ENCODE peak calls at places on chromosome 15, in four cellular contexts. One of them, this sample, is unnamed.

GRCh38 chr15:58467722-58468436 is 36.1 kb downstream of the LIPC start:
- DNase-seq in Karpas-422: no peak
- DNase-seq in stimulated activated CD4-positive, alpha-beta T cell treated with anti-CD3 and anti-CD28 coated beads, Interleukin-4, amount 100 ng/mL, for 4 hours: no peak
- DNase-seq in NCI-H1694 treated with DMSO at 0.1 percent for 48 hours: no peak
- DNase-seq in this sample: no peak

GRCh38 chr15:64915518-64916227 is 4.0 kb downstream of the ANKDD1A start:
- DNase-seq in NCI-H1694 treated with DMSO at 0.1 percent for 48 hours: no peak
- DNase-seq in stimulated activated CD4-positive, alpha-beta T cell treated with anti-CD3 and anti-CD28 coated beads, Interleukin-4, amount 100 ng/mL, for 4 hours: no peak
- DNase-seq in Karpas-422: no peak
- DNase-seq in this sample: no peak

GRCh38 chr15:93895976-93896770 is 335.2 kb upstream of the MCTP2 start:
- DNase-seq in Karpas-422: no peak
- DNase-seq in NCI-H1694 treated with DMSO at 0.1 percent for 48 hours: no peak
- DNase-seq in stimulated activated CD4-positive, alpha-beta T cell treated with anti-CD3 and anti-CD28 coated beads, Interleukin-4, amount 100 ng/mL, for 4 hours: no peak
- DNase-seq in this sample: no peak

GRCh38 chr15:53586815-53587214 is 172.6 kb downstream of the WDR72 start:
- DNase-seq in NCI-H1694 treated with DMSO at 0.1 percent for 48 hours: peak
- DNase-seq in Karpas-422: peak
- DNase-seq in stimulated activated CD4-positive, alpha-beta T cell treated with anti-CD3 and anti-CD28 coated beads, Interleukin-4, amount 100 ng/mL, for 4 hours: no peak
- DNase-seq in this sample: no peak

GRCh38 chr15:101617390-101617965 is 34.7 kb downstream of the TM2D3 start:
- DNase-seq in stimulated activated CD4-positive, alpha-beta T cell treated with anti-CD3 and anti-CD28 coated beads, Interleukin-4, amount 100 ng/mL, for 4 hours: no peak
- DNase-seq in Karpas-422: no peak
- DNase-seq in NCI-H1694 treated with DMSO at 0.1 percent for 48 hours: no peak
- DNase-seq in this sample: no peak

GRCh38 chr15:58536414-58536813 is 104.6 kb downstream of the LIPC start:
- DNase-seq in Karpas-422: no peak
- DNase-seq in stimulated activated CD4-positive, alpha-beta T cell treated with anti-CD3 and anti-CD28 coated beads, Interleukin-4, amount 100 ng/mL, for 4 hours: no peak
- DNase-seq in NCI-H1694 treated with DMSO at 0.1 percent for 48 hours: no peak
- DNase-seq in this sample: no peak

GRCh38 chr15:59457103-59457502 is 19.1 kb downstream of the FAM81A start:
- DNase-seq in stimulated activated CD4-positive, alpha-beta T cell treated with anti-CD3 and anti-CD28 coated beads, Interleukin-4, amount 100 ng/mL, for 4 hours: no peak
- DNase-seq in NCI-H1694 treated with DMSO at 0.1 percent for 48 hours: no peak
- DNase-seq in Karpas-422: no peak
- DNase-seq in this sample: no peak

GRCh38 chr15:86317379-86317745 is 237.7 kb downstream of the AGBL1 start:
- DNase-seq in NCI-H1694 treated with DMSO at 0.1 percent for 48 hours: no peak
- DNase-seq in Karpas-422: no peak
- DNase-seq in stimulated activated CD4-positive, alpha-beta T cell treated with anti-CD3 and anti-CD28 coated beads, Interleukin-4, amount 100 ng/mL, for 4 hours: no peak
- DNase-seq in this sample: no peak

GRCh38 chr15:48929611-48930170 is 34.0 kb downstream of the SHC4 start:
- DNase-seq in NCI-H1694 treated with DMSO at 0.1 percent for 48 hours: no peak
- DNase-seq in stimulated activated CD4-positive, alpha-beta T cell treated with anti-CD3 and anti-CD28 coated beads, Interleukin-4, amount 100 ng/mL, for 4 hours: no peak
- DNase-seq in Karpas-422: no peak
- DNase-seq in this sample: no peak

GRCh38 chr15:58352026-58352929 is 79.5 kb upstream of the LIPC start:
- DNase-seq in NCI-H1694 treated with DMSO at 0.1 percent for 48 hours: no peak
- DNase-seq in stimulated activated CD4-positive, alpha-beta T cell treated with anti-CD3 and anti-CD28 coated beads, Interleukin-4, amount 100 ng/mL, for 4 hours: no peak
- DNase-seq in Karpas-422: no peak
- DNase-seq in this sample: no peak

GRCh38 chr15:80480909-80481308 is 76.7 kb downstream of the ARNT2 start:
- DNase-seq in NCI-H1694 treated with DMSO at 0.1 percent for 48 hours: no peak
- DNase-seq in Karpas-422: no peak
- DNase-seq in stimulated activated CD4-positive, alpha-beta T cell treated with anti-CD3 and anti-CD28 coated beads, Interleukin-4, amount 100 ng/mL, for 4 hours: no peak
- DNase-seq in this sample: no peak

GRCh38 chr15:33547876-33548275 is 237.1 kb downstream of the RYR3 start:
- DNase-seq in Karpas-422: peak
- DNase-seq in NCI-H1694 treated with DMSO at 0.1 percent for 48 hours: no peak
- DNase-seq in stimulated activated CD4-positive, alpha-beta T cell treated with anti-CD3 and anti-CD28 coated beads, Interleukin-4, amount 100 ng/mL, for 4 hours: no peak
- DNase-seq in this sample: no peak

GRCh38 chr15:100131321-100132224 is 210.2 kb downstream of the ADAMTS17 start:
- DNase-seq in stimulated activated CD4-positive, alpha-beta T cell treated with anti-CD3 and anti-CD28 coated beads, Interleukin-4, amount 100 ng/mL, for 4 hours: peak
- DNase-seq in NCI-H1694 treated with DMSO at 0.1 percent for 48 hours: no peak
- DNase-seq in Karpas-422: no peak
- DNase-seq in this sample: no peak

GRCh38 chr15:57196865-57197264 is 179.4 kb upstream of the CGNL1 start:
- DNase-seq in stimulated activated CD4-positive, alpha-beta T cell treated with anti-CD3 and anti-CD28 coated beads, Interleukin-4, amount 100 ng/mL, for 4 hours: no peak
- DNase-seq in NCI-H1694 treated with DMSO at 0.1 percent for 48 hours: no peak
- DNase-seq in Karpas-422: no peak
- DNase-seq in this sample: no peak

GRCh38 chr15:83199288-83199687 is 8.3 kb downstream of the HDGFL3 start:
- DNase-seq in stimulated activated CD4-positive, alpha-beta T cell treated with anti-CD3 and anti-CD28 coated beads, Interleukin-4, amount 100 ng/mL, for 4 hours: no peak
- DNase-seq in Karpas-422: no peak
- DNase-seq in NCI-H1694 treated with DMSO at 0.1 percent for 48 hours: no peak
- DNase-seq in this sample: no peak

GRCh38 chr15:55627730-55628368 is 39.7 kb upstream of the PYGO1 start:
- DNase-seq in NCI-H1694 treated with DMSO at 0.1 percent for 48 hours: no peak
- DNase-seq in Karpas-422: no peak
- DNase-seq in stimulated activated CD4-positive, alpha-beta T cell treated with anti-CD3 and anti-CD28 coated beads, Interleukin-4, amount 100 ng/mL, for 4 hours: no peak
- DNase-seq in this sample: no peak

GRCh38 chr15:89494941-89495637 is 1.3 kb downstream of the RHCG start:
- DNase-seq in Karpas-422: peak
- DNase-seq in stimulated activated CD4-positive, alpha-beta T cell treated with anti-CD3 and anti-CD28 coated beads, Interleukin-4, amount 100 ng/mL, for 4 hours: no peak
- DNase-seq in NCI-H1694 treated with DMSO at 0.1 percent for 48 hours: no peak
- DNase-seq in this sample: no peak

GRCh38 chr15:74817370-74817737 is 4.7 kb downstream of the LMAN1L start:
- DNase-seq in stimulated activated CD4-positive, alpha-beta T cell treated with anti-CD3 and anti-CD28 coated beads, Interleukin-4, amount 100 ng/mL, for 4 hours: no peak
- DNase-seq in Karpas-422: no peak
- DNase-seq in NCI-H1694 treated with DMSO at 0.1 percent for 48 hours: no peak
- DNase-seq in this sample: no peak

GRCh38 chr15:59174846-59175831 is 31.5 kb upstream of the LDHAL6B start:
- DNase-seq in stimulated activated CD4-positive, alpha-beta T cell treated with anti-CD3 and anti-CD28 coated beads, Interleukin-4, amount 100 ng/mL, for 4 hours: peak
- DNase-seq in Karpas-422: peak
- DNase-seq in NCI-H1694 treated with DMSO at 0.1 percent for 48 hours: peak
- DNase-seq in this sample: no peak

GRCh38 chr15:75947117-75947516 is 43.4 kb downstream of the FBXO22 start:
- DNase-seq in Karpas-422: peak
- DNase-seq in NCI-H1694 treated with DMSO at 0.1 percent for 48 hours: no peak
- DNase-seq in stimulated activated CD4-positive, alpha-beta T cell treated with anti-CD3 and anti-CD28 coated beads, Interleukin-4, amount 100 ng/mL, for 4 hours: no peak
- DNase-seq in this sample: no peak

GRCh38 chr15:44010114-44010513 is 183.3 kb downstream of the WDR76 start:
- DNase-seq in stimulated activated CD4-positive, alpha-beta T cell treated with anti-CD3 and anti-CD28 coated beads, Interleukin-4, amount 100 ng/mL, for 4 hours: no peak
- DNase-seq in NCI-H1694 treated with DMSO at 0.1 percent for 48 hours: no peak
- DNase-seq in Karpas-422: no peak
- DNase-seq in this sample: no peak

GRCh38 chr15:69393831-69394491 is 20.2 kb upstream of the KIF23 start:
- DNase-seq in stimulated activated CD4-positive, alpha-beta T cell treated with anti-CD3 and anti-CD28 coated beads, Interleukin-4, amount 100 ng/mL, for 4 hours: no peak
- DNase-seq in Karpas-422: no peak
- DNase-seq in NCI-H1694 treated with DMSO at 0.1 percent for 48 hours: no peak
- DNase-seq in this sample: no peak

GRCh38 chr15:58427987-58428386 is 3.8 kb upstream of the LIPC start:
- DNase-seq in NCI-H1694 treated with DMSO at 0.1 percent for 48 hours: no peak
- DNase-seq in stimulated activated CD4-positive, alpha-beta T cell treated with anti-CD3 and anti-CD28 coated beads, Interleukin-4, amount 100 ng/mL, for 4 hours: no peak
- DNase-seq in Karpas-422: no peak
- DNase-seq in this sample: no peak

GRCh38 chr15:50543556-50543955 is 2.9 kb downstream of the USP50 start:
- DNase-seq in Karpas-422: no peak
- DNase-seq in NCI-H1694 treated with DMSO at 0.1 percent for 48 hours: no peak
- DNase-seq in stimulated activated CD4-positive, alpha-beta T cell treated with anti-CD3 and anti-CD28 coated beads, Interleukin-4, amount 100 ng/mL, for 4 hours: no peak
- DNase-seq in this sample: no peak

GRCh38 chr15:75346796-75347221 is at the start of gene NEIL1:
- DNase-seq in stimulated activated CD4-positive, alpha-beta T cell treated with anti-CD3 and anti-CD28 coated beads, Interleukin-4, amount 100 ng/mL, for 4 hours: no peak
- DNase-seq in Karpas-422: no peak
- DNase-seq in NCI-H1694 treated with DMSO at 0.1 percent for 48 hours: no peak
- DNase-seq in this sample: no peak

GRCh38 chr15:89936051-89936792 is 23.5 kb upstream of the ARPIN start:
- DNase-seq in stimulated activated CD4-positive, alpha-beta T cell treated with anti-CD3 and anti-CD28 coated beads, Interleukin-4, amount 100 ng/mL, for 4 hours: no peak
- DNase-seq in Karpas-422: no peak
- DNase-seq in NCI-H1694 treated with DMSO at 0.1 percent for 48 hours: no peak
- DNase-seq in this sample: no peak

GRCh38 chr15:92883643-92884458 is 16.3 kb upstream of the CHD2 start:
- DNase-seq in NCI-H1694 treated with DMSO at 0.1 percent for 48 hours: peak
- DNase-seq in Karpas-422: peak
- DNase-seq in stimulated activated CD4-positive, alpha-beta T cell treated with anti-CD3 and anti-CD28 coated beads, Interleukin-4, amount 100 ng/mL, for 4 hours: no peak
- DNase-seq in this sample: no peak

GRCh38 chr15:88645171-88646087 is 6.6 kb downstream of the ISG20 start:
- DNase-seq in NCI-H1694 treated with DMSO at 0.1 percent for 48 hours: no peak
- DNase-seq in Karpas-422: peak
- DNase-seq in stimulated activated CD4-positive, alpha-beta T cell treated with anti-CD3 and anti-CD28 coated beads, Interleukin-4, amount 100 ng/mL, for 4 hours: no peak
- DNase-seq in this sample: peak

GRCh38 chr15:69559440-69560215 is 107.0 kb downstream of the RPLP1 start:
- DNase-seq in Karpas-422: no peak
- DNase-seq in stimulated activated CD4-positive, alpha-beta T cell treated with anti-CD3 and anti-CD28 coated beads, Interleukin-4, amount 100 ng/mL, for 4 hours: no peak
- DNase-seq in NCI-H1694 treated with DMSO at 0.1 percent for 48 hours: no peak
- DNase-seq in this sample: no peak

GRCh38 chr15:96273317-96274086 is 57.0 kb upstream of the NR2F2 start:
- DNase-seq in stimulated activated CD4-positive, alpha-beta T cell treated with anti-CD3 and anti-CD28 coated beads, Interleukin-4, amount 100 ng/mL, for 4 hours: no peak
- DNase-seq in NCI-H1694 treated with DMSO at 0.1 percent for 48 hours: no peak
- DNase-seq in Karpas-422: no peak
- DNase-seq in this sample: no peak

GRCh38 chr15:86865920-86866319 is 786.2 kb downstream of the AGBL1 start:
- DNase-seq in NCI-H1694 treated with DMSO at 0.1 percent for 48 hours: no peak
- DNase-seq in stimulated activated CD4-positive, alpha-beta T cell treated with anti-CD3 and anti-CD28 coated beads, Interleukin-4, amount 100 ng/mL, for 4 hours: no peak
- DNase-seq in Karpas-422: no peak
- DNase-seq in this sample: no peak

GRCh38 chr15:69919816-69920215 is 177.9 kb downstream of the TLE3 start:
- DNase-seq in Karpas-422: peak
- DNase-seq in NCI-H1694 treated with DMSO at 0.1 percent for 48 hours: no peak
- DNase-seq in stimulated activated CD4-positive, alpha-beta T cell treated with anti-CD3 and anti-CD28 coated beads, Interleukin-4, amount 100 ng/mL, for 4 hours: no peak
- DNase-seq in this sample: no peak

GRCh38 chr15:63392355-63393009 is 10.8 kb upstream of the CA12 start:
- DNase-seq in Karpas-422: no peak
- DNase-seq in NCI-H1694 treated with DMSO at 0.1 percent for 48 hours: no peak
- DNase-seq in stimulated activated CD4-positive, alpha-beta T cell treated with anti-CD3 and anti-CD28 coated beads, Interleukin-4, amount 100 ng/mL, for 4 hours: no peak
- DNase-seq in this sample: no peak

GRCh38 chr15:88605507-88606436 is 15.4 kb upstream of the AEN start:
- DNase-seq in NCI-H1694 treated with DMSO at 0.1 percent for 48 hours: no peak
- DNase-seq in stimulated activated CD4-positive, alpha-beta T cell treated with anti-CD3 and anti-CD28 coated beads, Interleukin-4, amount 100 ng/mL, for 4 hours: peak
- DNase-seq in Karpas-422: no peak
- DNase-seq in this sample: no peak